ENCODE peak calls at places on chromosomes 1 and 21, in eight cellular contexts. One of them, this sample, is unnamed.

GRCh38 chr1:77220687-77221463 is 1.6 kb upstream of the PIGK start:
- DNase-seq in NCI-H1105: no peak
- DNase-seq in heart left ventricle: no peak
- DNase-seq in activated CD8-positive, alpha-beta memory T cell treated with anti-CD3 and anti-CD28 coated beads for 24 hours: no peak
- DNase-seq in WTC11: no peak
- DNase-seq in stimulated activated CD4-positive, alpha-beta T cell treated with anti-CD3 and anti-CD28 coated beads, TNF-alpha, amount 100 ng/mL, for 48 hours: no peak
- DNase-seq in HT1080: peak; percentile 13
- DNase-seq in GM19239: no peak
- DNase-seq in this sample: no peak

GRCh38 chr21:35748683-35749314 is 311.5 kb downstream of the SETD4 start:
- DNase-seq in NCI-H1105: no peak
- DNase-seq in activated CD8-positive, alpha-beta memory T cell treated with anti-CD3 and anti-CD28 coated beads for 24 hours: no peak
- DNase-seq in stimulated activated CD4-positive, alpha-beta T cell treated with anti-CD3 and anti-CD28 coated beads, TNF-alpha, amount 100 ng/mL, for 48 hours: no peak
- DNase-seq in GM19239: no peak
- DNase-seq in heart left ventricle: no peak
- DNase-seq in WTC11: no peak
- DNase-seq in HT1080: no peak
- DNase-seq in this sample: no peak

GRCh38 chr1:207938016-207938415 is 27.1 kb upstream of the CD34 start:
- DNase-seq in activated CD8-positive, alpha-beta memory T cell treated with anti-CD3 and anti-CD28 coated beads for 24 hours: no peak
- DNase-seq in NCI-H1105: no peak
- DNase-seq in WTC11: no peak
- DNase-seq in HT1080: peak; percentile 90
- DNase-seq in heart left ventricle: no peak
- DNase-seq in GM19239: no peak
- DNase-seq in stimulated activated CD4-positive, alpha-beta T cell treated with anti-CD3 and anti-CD28 coated beads, TNF-alpha, amount 100 ng/mL, for 48 hours: no peak
- DNase-seq in this sample: no peak

GRCh38 chr1:10424034-10424433 is 6.2 kb upstream of the CENPS start:
- DNase-seq in stimulated activated CD4-positive, alpha-beta T cell treated with anti-CD3 and anti-CD28 coated beads, TNF-alpha, amount 100 ng/mL, for 48 hours: no peak
- DNase-seq in NCI-H1105: no peak
- DNase-seq in HT1080: no peak
- DNase-seq in WTC11: no peak
- DNase-seq in heart left ventricle: peak; percentile 56
- DNase-seq in GM19239: no peak
- DNase-seq in activated CD8-positive, alpha-beta memory T cell treated with anti-CD3 and anti-CD28 coated beads for 24 hours: no peak
- DNase-seq in this sample: no peak

GRCh38 chr21:37164742-37165141 is 91.7 kb downstream of the TTC3 start:
- DNase-seq in NCI-H1105: no peak
- DNase-seq in HT1080: no peak
- DNase-seq in activated CD8-positive, alpha-beta memory T cell treated with anti-CD3 and anti-CD28 coated beads for 24 hours: no peak
- DNase-seq in GM19239: no peak
- DNase-seq in stimulated activated CD4-positive, alpha-beta T cell treated with anti-CD3 and anti-CD28 coated beads, TNF-alpha, amount 100 ng/mL, for 48 hours: no peak
- DNase-seq in heart left ventricle: no peak
- DNase-seq in WTC11: no peak
- DNase-seq in this sample: no peak

GRCh38 chr1:30588311-30589073 is 134.9 kb downstream of the MATN1 start:
- DNase-seq in WTC11: no peak
- DNase-seq in activated CD8-positive, alpha-beta memory T cell treated with anti-CD3 and anti-CD28 coated beads for 24 hours: peak; percentile 40
- DNase-seq in NCI-H1105: no peak
- DNase-seq in GM19239: no peak
- DNase-seq in stimulated activated CD4-positive, alpha-beta T cell treated with anti-CD3 and anti-CD28 coated beads, TNF-alpha, amount 100 ng/mL, for 48 hours: no peak
- DNase-seq in HT1080: no peak
- DNase-seq in heart left ventricle: no peak
- DNase-seq in this sample: no peak

GRCh38 chr1:227622739-227623475 is 59.6 kb downstream of the ZNF678 start:
- DNase-seq in HT1080: no peak
- DNase-seq in heart left ventricle: no peak
- DNase-seq in NCI-H1105: no peak
- DNase-seq in activated CD8-positive, alpha-beta memory T cell treated with anti-CD3 and anti-CD28 coated beads for 24 hours: no peak
- DNase-seq in GM19239: no peak
- DNase-seq in stimulated activated CD4-positive, alpha-beta T cell treated with anti-CD3 and anti-CD28 coated beads, TNF-alpha, amount 100 ng/mL, for 48 hours: no peak
- DNase-seq in WTC11: no peak
- DNase-seq in this sample: no peak

GRCh38 chr1:56385314-56385713 is 194.0 kb downstream of the PLPP3 start:
- DNase-seq in NCI-H1105: no peak
- DNase-seq in activated CD8-positive, alpha-beta memory T cell treated with anti-CD3 and anti-CD28 coated beads for 24 hours: no peak
- DNase-seq in WTC11: no peak
- DNase-seq in heart left ventricle: no peak
- DNase-seq in HT1080: no peak
- DNase-seq in stimulated activated CD4-positive, alpha-beta T cell treated with anti-CD3 and anti-CD28 coated beads, TNF-alpha, amount 100 ng/mL, for 48 hours: no peak
- DNase-seq in GM19239: no peak
- DNase-seq in this sample: no peak

GRCh38 chr21:28943631-28944030 is 49.0 kb downstream of the LTN1 start:
- DNase-seq in GM19239: no peak
- DNase-seq in HT1080: no peak
- DNase-seq in stimulated activated CD4-positive, alpha-beta T cell treated with anti-CD3 and anti-CD28 coated beads, TNF-alpha, amount 100 ng/mL, for 48 hours: no peak
- DNase-seq in heart left ventricle: no peak
- DNase-seq in NCI-H1105: no peak
- DNase-seq in activated CD8-positive, alpha-beta memory T cell treated with anti-CD3 and anti-CD28 coated beads for 24 hours: no peak
- DNase-seq in WTC11: no peak
- DNase-seq in this sample: no peak

This sample was measured in germinal center.